ENCODE peak calls at places on chromosomes 11 and 22, in four cellular contexts. E, G, R and C are unnamed samples.
A peak's percentile ranks its signal among the peaks of the same experiment; 100 is the strongest.

GRCh38 chr11:105033344-105033743 is 1.6 kb downstream of the CASP1 start:
- DNase-seq in G (no peak), E (no peak), R (no peak), C (no peak)

GRCh38 chr22:48070760-48071159 is 1308.3 kb downstream of the TBC1D22A start:
- DNase-seq in G (no peak), R (no peak), E (no peak), C (no peak)

GRCh38 chr11:73229321-73230275 is 11.5 kb downstream of the P2RY2 start:
- DNase-seq in E (no peak), R (no peak), G (peak; percentile 19), C (no peak)

GRCh38 chr22:29339381-29340235 is 24.1 kb upstream of the RASL10A start:
- DNase-seq in E (no peak), G (no peak), R (no peak), C (no peak)

GRCh38 chr22:50403701-50404101 is 60.6 kb downstream of the PPP6R2 start:
- DNase-seq in G (peak; percentile 77), R (no peak), E (no peak), C (no peak)

GRCh38 chr11:88175707-88176066 is 444 bp upstream of the RAB38 start:
- DNase-seq in R (no peak), G (no peak), E (no peak), C (no peak)

GRCh38 chr22:22425366-22425765 is 83.2 kb downstream of the ZNF280B start:
- DNase-seq in G (no peak), R (no peak), E (no peak), C (no peak)

GRCh38 chr11:25566298-25567200 is 765.4 kb upstream of the ANO3 start:
- DNase-seq in E (no peak), R (no peak), G (no peak), C (no peak)

GRCh38 chr11:12433571-12434061 is 56.2 kb downstream of the PARVA start:
- DNase-seq in R (no peak), G (peak; percentile 39), E (no peak), C (no peak)

GRCh38 chr11:119536801-119537200 is 113.8 kb upstream of the THY1 start:
- DNase-seq in E (no peak), R (no peak), G (no peak), C (no peak)

GRCh38 chr22:43272869-43273318 is 70.3 kb downstream of the SCUBE1 start:
- DNase-seq in R (no peak), G (no peak), E (no peak), C (no peak)

GRCh38 chr11:7501894-7502293 is 11.9 kb upstream of the PPFIBP2 start:
- DNase-seq in G (no peak), E (no peak), R (no peak), C (no peak)

GRCh38 chr11:75570559-75571139 is 8.6 kb downstream of the SERPINH1 start:
- DNase-seq in R (no peak), G (no peak), E (no peak), C (no peak)

GRCh38 chr11:118633979-118634378 is 26.6 kb downstream of the PHLDB1 start:
- DNase-seq in E (no peak), R (no peak), G (no peak), C (peak; percentile 20)

GRCh38 chr11:60899021-60899936 is 7.1 kb downstream of the PRPF19 start:
- DNase-seq in G (peak; percentile 69), E (peak; percentile 56), R (no peak), C (peak; percentile 74)

GRCh38 chr11:45182902-45183301 is 36.5 kb downstream of the PRDM11 start:
- DNase-seq in G (peak; percentile 46), R (no peak), E (no peak), C (peak; percentile 23)

GRCh38 chr11:30313580-30313979 is 9.3 kb upstream of the ARL14EP start:
- DNase-seq in R (no peak), E (no peak), G (no peak), C (no peak)

GRCh38 chr11:71251159-71251721 is 1.1 kb downstream of the SHANK2 start:
- DNase-seq in G (peak; percentile 76), R (no peak), E (no peak), C (no peak)

GRCh38 chr11:72240461-72241289 is 3.3 kb downstream of the PHOX2A start:
- DNase-seq in R (no peak), G (no peak), E (no peak), C (no peak)

GRCh38 chr11:130834886-130835285 is 81.4 kb downstream of the SNX19 start:
- DNase-seq in R (no peak), G (no peak), E (no peak), C (no peak)

GRCh38 chr11:118281284-118281683 is 17.2 kb upstream of the MPZL2 start:
- DNase-seq in R (no peak), E (no peak), G (no peak), C (no peak)

GRCh38 chr11:66852466-66853241 is 4.2 kb upstream of the LRFN4 start:
- DNase-seq in R (no peak), G (no peak), E (no peak), C (no peak)

GRCh38 chr22:47784991-47785390 is 1022.5 kb downstream of the TBC1D22A start:
- DNase-seq in R (no peak), G (no peak), E (no peak), C (no peak)

GRCh38 chr11:130738618-130739017 is 177.7 kb downstream of the SNX19 start:
- DNase-seq in G (no peak), R (no peak), E (no peak), C (no peak)

GRCh38 chr11:46547579-46547978 is 46.2 kb downstream of the AMBRA1 start:
- DNase-seq in R (no peak), E (no peak), G (no peak), C (no peak)

DNA sequence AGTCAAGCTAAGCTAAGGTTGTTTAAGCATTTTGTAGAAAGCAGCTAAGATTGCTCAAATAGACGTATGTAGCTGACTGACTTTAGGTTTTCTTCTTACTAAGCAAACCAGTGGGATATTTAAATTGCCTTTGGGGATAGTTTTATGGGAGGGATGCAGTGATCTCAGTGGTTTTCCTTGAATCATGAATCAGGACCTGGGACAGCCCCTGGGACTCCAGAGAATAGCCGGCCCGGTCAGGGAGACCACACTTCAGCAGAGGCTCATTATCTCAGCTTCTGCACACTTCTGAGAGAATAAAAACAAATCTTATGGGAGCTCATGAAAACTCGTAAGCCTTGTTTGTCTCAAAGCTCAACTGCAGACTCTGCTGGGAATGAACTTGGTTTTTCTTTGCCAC is at the start of gene OR9I1:
- DNase-seq in E (no peak), R (no peak), G (no peak), C (no peak)
- TF ChIP-seq REST in E (peak; percentile 90), R (no peak), G (peak; percentile 82), C (no peak)

GRCh38 chr11:86475027-86475426 is 100.3 kb downstream of the CCDC81 start:
- DNase-seq in R (no peak), E (no peak), G (no peak), C (no peak)

GRCh38 chr11:86476109-86476861 is 101.6 kb downstream of the CCDC81 start:
- DNase-seq in E (peak; percentile 89), G (no peak), R (no peak), C (no peak)

GRCh38 chr11:86477495-86478155 is 102.9 kb downstream of the CCDC81 start:
- DNase-seq in E (no peak), G (no peak), R (no peak), C (no peak)

GRCh38 chr11:86478348-86478747 is 103.7 kb downstream of the CCDC81 start:
- DNase-seq in R (no peak), G (no peak), E (no peak), C (no peak)

DNA sequence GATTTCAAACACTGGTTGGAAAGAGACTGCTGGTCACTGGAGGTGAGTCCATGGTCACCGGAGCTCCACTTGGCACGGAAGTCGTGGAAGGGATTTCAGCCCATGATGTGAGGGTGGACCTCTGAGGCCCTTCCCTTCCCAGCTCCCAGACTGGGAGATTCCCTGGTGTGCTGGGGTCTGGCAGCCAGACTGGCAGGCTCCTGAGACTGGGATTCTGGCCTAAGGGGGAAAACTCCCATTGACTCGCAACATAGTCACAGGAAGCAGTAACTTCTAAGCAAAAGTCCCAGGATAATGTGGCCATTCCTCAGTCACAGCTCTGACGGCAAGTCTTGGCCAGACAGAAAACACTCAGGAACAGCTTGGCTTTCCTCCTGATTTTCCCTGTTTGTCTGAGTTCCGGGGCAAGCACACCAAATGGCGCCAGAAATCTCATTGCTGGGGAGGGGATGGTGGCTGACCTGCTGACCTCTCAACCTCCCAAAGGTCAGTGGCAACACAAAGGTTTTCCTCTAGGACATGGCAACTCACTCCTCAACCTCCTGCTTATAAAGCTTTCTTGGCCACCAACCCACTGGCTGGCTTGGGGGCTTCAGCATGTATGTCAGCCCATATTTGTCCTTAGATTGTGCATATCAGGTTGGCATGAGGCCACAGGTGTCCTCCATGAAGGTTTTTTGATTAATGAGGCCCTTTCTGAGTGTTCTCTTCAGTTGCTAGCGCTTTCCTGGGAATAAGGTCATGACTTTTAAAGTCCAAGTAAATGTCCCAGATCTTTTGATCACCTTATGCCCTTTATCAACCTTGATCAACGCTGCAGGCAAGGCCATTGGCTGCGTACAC is 99.5 kb downstream of the CCDC81 start:
- DNase-seq in R (no peak), E (no peak), G (no peak), C (no peak)
- TF ChIP-seq NFIC in R (no peak), E (no peak), G (peak; percentile 31), C (no peak)

GRCh38 chr22:49209452-49210195 is 618.0 kb downstream of the BRD1 start:
- DNase-seq in G (peak; percentile 54), E (peak; percentile 78), R (no peak), C (no peak)

GRCh38 chr22:49208003-49208402 is 619.7 kb downstream of the BRD1 start:
- DNase-seq in G (no peak), E (no peak), R (no peak), C (no peak)

GRCh38 chr22:49210606-49211005 is 617.1 kb downstream of the BRD1 start:
- DNase-seq in E (no peak), G (no peak), R (no peak), C (no peak)

GRCh38 chr22:49207008-49207775 is 620.5 kb downstream of the BRD1 start:
- DNase-seq in R (no peak), E (no peak), G (no peak), C (no peak)

GRCh38 chr22:49208768-49209252 is 618.9 kb downstream of the BRD1 start:
- DNase-seq in G (no peak), R (no peak), E (no peak), C (peak; percentile 17)
- TF ChIP-seq REST in G (peak; percentile 89), R (peak; percentile 66), E (peak; percentile 94), C (peak; percentile 90)

DNA sequence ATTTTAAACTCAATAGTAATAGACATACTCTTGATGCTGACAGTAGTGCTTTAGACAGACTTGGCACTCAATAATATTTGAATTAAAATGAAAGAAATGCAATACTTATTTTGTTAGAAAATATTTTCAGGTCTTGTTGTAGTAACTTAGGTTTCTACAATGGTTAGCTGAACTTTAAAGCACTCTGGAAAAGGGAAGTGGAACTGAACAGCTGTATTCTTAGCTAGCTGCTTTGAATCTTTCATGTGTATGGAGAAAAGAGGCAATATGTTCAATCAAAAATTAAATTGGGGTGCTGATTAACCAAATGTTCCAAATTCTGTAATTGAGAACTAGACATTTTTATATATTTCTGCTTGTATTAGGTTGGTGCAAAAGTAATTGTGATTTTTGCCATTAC is 517.9 kb upstream of the RAG2 start:
- DNase-seq in G (no peak), E (no peak), R (no peak), C (no peak)
- TF ChIP-seq NFIC in G (no peak), E (no peak), R (no peak), C (no peak)